ENCODE peak calls at places on chromosome 13, in six cellular contexts. Z is aorta, S is right lobe of liver, D is testis, W is heart right ventricle, R is GM23338. A is an unnamed sample. For H3K4me1 and H3K27me3, the result is how much of the 10 kb centered on the place peaks cover.

GRCh38 chr13:38542601-38543000 is 144.3 kb upstream of the FREM2 start:
- DNase-seq in S (no peak), Z (no peak), R (no peak), W (no peak), D (no peak), A (no peak)

GRCh38 chr13:50989476-50989875 is 79.9 kb downstream of the RNASEH2B start:
- DNase-seq in S (no peak), R (peak), Z (no peak), D (peak), W (no peak), A (peak)

GRCh38 chr13:79395881-79396280 is 10.2 kb downstream of the RBM26 start:
- DNase-seq in Z (no peak), W (no peak), D (no peak), R (no peak), S (no peak), A (no peak)

GRCh38 chr13:44386932-44387556 is 13.4 kb downstream of the SERP2 start:
- DNase-seq in D (peak), S (no peak), R (no peak), W (no peak), Z (no peak), A (no peak)

GRCh38 chr13:37306778-37307544 is 201.5 kb upstream of the CSNK1A1L start:
- DNase-seq in S (no peak), R (no peak), D (no peak), Z (no peak), W (no peak), A (peak)

GRCh38 chr13:50511877-50512332 is 331.6 kb downstream of the DLEU7 start:
- DNase-seq in Z (no peak), D (no peak), S (no peak), R (no peak), W (no peak), A (no peak)

GRCh38 chr13:26037302-26037701 is 14.5 kb downstream of the SHISA2 start:
- DNase-seq in R (peak), W (no peak), S (no peak), D (peak), Z (no peak), A (peak)

GRCh38 chr13:36030670-36031331 is 100.4 kb downstream of the DCLK1 start:
- DNase-seq in D (no peak), S (no peak), Z (no peak), R (peak), W (peak), A (no peak)

GRCh38 chr13:102183509-102184182 is 218.2 kb downstream of the FGF14 start:
- DNase-seq in S (peak), R (no peak), W (no peak), Z (no peak), D (no peak), A (no peak)

GRCh38 chr13:39417131-39417530 is 185.9 kb downstream of the LHFPL6 start:
- DNase-seq in W (no peak), R (peak), Z (no peak), S (no peak), D (no peak), A (peak)

GRCh38 chr13:46374710-46375109 is 12.3 kb downstream of the RUBCNL start:
- DNase-seq in W (no peak), R (no peak), Z (no peak), D (no peak), S (no peak), A (no peak)

GRCh38 chr13:32234914-32235313 is 80.2 kb downstream of the ZAR1L start:
- DNase-seq in S (no peak), Z (no peak), W (no peak), R (no peak), D (no peak), A (peak)

GRCh38 chr13:73513751-73514150 is 454.9 kb downstream of the KLF5 start:
- DNase-seq in S (no peak), D (no peak), W (no peak), R (no peak), Z (no peak), A (no peak)

GRCh38 chr13:111283991-111284390 is 36.5 kb upstream of the TEX29 start:
- DNase-seq in Z (no peak), W (no peak), S (no peak), R (no peak), D (peak), A (no peak)

GRCh38 chr13:80047406-80047805 is 293.5 kb downstream of the SPRY2 start:
- DNase-seq in S (no peak), D (no peak), Z (no peak), R (no peak), W (no peak), A (peak)

GRCh38 chr13:106532111-106532929 is 3.1 kb downstream of the EFNB2 start:
- DNase-seq in Z (peak), S (no peak), D (peak), W (no peak), R (no peak), A (peak)

GRCh38 chr13:106528711-106529414 is 6.6 kb downstream of the EFNB2 start:
- DNase-seq in D (no peak), S (no peak), Z (no peak), R (no peak), W (no peak), A (peak)

GRCh38 chr13:106529415-106530208 is 5.8 kb downstream of the EFNB2 start:
- DNase-seq in Z (no peak), S (no peak), R (no peak), D (no peak), W (no peak), A (no peak)

GRCh38 chr13:106530907-106531520 is 4.4 kb downstream of the EFNB2 start:
- DNase-seq in Z (no peak), W (no peak), D (no peak), R (no peak), S (no peak), A (no peak)

GRCh38 chr13:106530209-106530906 is 5.1 kb downstream of the EFNB2 start:
- DNase-seq in D (no peak), S (no peak), R (peak), W (peak), Z (no peak), A (no peak)
- H3K4me1 ChIP-seq in D (under half), S (under half), R (half or more), W (under half), Z (under half), A (under half)

GRCh38 chr13:22108283-22108897 is 437.5 kb downstream of the FGF9 start:
- DNase-seq in D (no peak), R (no peak), Z (no peak), S (no peak), W (no peak), A (peak)
- H3K27me3 ChIP-seq in D (under half), R (under half), Z (under half), S (under half), W (under half), A (under half)

DNA sequence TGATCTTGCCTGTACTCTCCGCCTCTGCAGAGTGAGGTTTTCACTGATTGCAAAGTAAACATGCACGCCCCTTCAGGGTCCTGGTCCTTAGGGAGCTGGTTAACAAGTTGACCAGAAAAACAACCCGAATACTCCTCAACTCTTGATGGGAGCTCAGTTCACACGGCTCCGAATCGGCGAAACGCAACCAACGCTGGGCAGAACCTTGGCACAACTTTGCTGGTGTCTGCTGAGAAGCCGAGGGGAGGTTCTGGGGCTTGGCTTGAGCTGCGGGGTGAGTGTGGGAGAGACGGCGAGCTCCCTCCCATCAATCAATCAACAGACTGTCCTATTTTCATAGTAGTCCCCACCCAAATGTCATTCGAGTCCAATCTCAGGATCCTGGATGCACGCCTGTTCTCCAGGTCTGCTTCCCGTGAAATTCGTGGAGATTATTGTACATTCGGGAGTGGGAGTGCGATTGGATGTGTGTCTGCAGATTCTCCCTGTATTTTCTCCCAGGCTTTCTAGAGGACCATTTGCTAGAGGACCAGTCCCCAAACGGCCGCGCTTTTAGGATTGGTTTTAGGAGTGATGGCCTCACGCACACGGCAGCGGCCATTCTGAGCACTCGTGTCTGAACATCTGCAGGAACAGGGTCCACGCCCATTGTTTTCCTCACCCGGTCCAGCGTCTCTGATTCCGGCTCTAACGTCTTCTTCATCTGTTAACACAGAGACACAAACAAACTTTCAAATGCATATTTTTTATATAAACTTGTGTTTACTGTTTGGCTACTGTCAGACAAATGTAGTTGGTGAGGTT is 51.6 kb upstream of the F7 start:
- DNase-seq in D (no peak), Z (peak), W (no peak), S (no peak), R (no peak), A (no peak)
- H3K4me3 ChIP-seq in D (no peak), Z (no peak), W (no peak), S (no peak), R (no peak), A (no peak)

DNA sequence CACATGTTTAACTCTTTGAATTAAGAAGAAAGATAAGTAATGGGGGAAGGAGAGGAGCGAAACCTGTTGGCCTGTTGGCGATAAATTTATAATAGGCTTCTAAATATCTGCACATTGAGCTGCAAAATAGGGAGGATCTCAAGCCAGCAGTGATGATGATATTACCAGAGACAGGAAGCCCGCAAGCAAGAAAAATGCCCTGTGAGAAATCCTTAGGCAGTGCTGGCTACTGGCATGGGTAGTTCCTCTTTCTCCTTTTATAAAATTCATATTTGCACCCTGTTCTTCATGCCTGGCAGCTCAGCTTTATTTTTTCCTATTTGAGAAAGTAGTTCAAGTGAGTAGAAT is 858 bp upstream of the USP12 start:
- DNase-seq in W (peak), D (peak), Z (no peak), S (no peak), R (no peak), A (peak)
- H3K4me1 ChIP-seq in W (under half), D (under half), Z (under half), S (under half), R (under half), A (under half)

GRCh38 chr13:77222000-77222690 is 104.7 kb downstream of the MYCBP2 start:
- DNase-seq in R (no peak), S (no peak), D (no peak), W (no peak), Z (no peak), A (no peak)

GRCh38 chr13:77230560-77230959 is 96.3 kb downstream of the MYCBP2 start:
- DNase-seq in D (no peak), S (no peak), Z (no peak), W (no peak), R (no peak), A (no peak)

GRCh38 chr13:77222909-77223308 is 104.0 kb downstream of the MYCBP2 start:
- DNase-seq in R (no peak), D (no peak), Z (no peak), W (no peak), S (no peak), A (no peak)

GRCh38 chr13:77225946-77226345 is 100.9 kb downstream of the MYCBP2 start:
- DNase-seq in D (no peak), R (no peak), S (no peak), Z (no peak), W (no peak), A (no peak)
- H3K27me3 ChIP-seq in D (under half), R (under half), S (under half), Z (under half), W (under half), A (under half)

A was measured in SJCRH30.